ENCODE peak calls at places on chromosomes 12 and 14, in four cellular contexts. U, A, L and K are unnamed samples.

GRCh38 chr12:51886021-51886710 is 1.7 kb upstream of the ANKRD33 start:
- DNase-seq in U (no peak), A (no peak), L (peak; percentile 94), K (no peak)

GRCh38 chr12:111451649-111452129 is 46.0 kb downstream of the SH2B3 start:
- DNase-seq in U (peak; percentile 9), A (peak; percentile 62), L (no peak), K (no peak)

GRCh38 chr14:99181246-99181645 is 90.8 kb downstream of the BCL11B start:
- DNase-seq in U (no peak), A (no peak), L (no peak), K (no peak)

GRCh38 chr12:30599631-30600030 is 96.0 kb downstream of the IPO8 start:
- DNase-seq in U (no peak), A (no peak), L (no peak), K (no peak)

GRCh38 chr12:88763536-88764100 is 183.3 kb upstream of the KITLG start:
- DNase-seq in U (no peak), A (no peak), L (no peak), K (no peak)

GRCh38 chr12:39003541-39004160 is 98.3 kb upstream of the CPNE8 start:
- DNase-seq in U (no peak), A (no peak), L (no peak), K (no peak)

GRCh38 chr14:37172024-37172869 is at the start of gene SLC25A21:
- DNase-seq in U (peak; percentile 77), A (no peak), L (no peak), K (no peak)

GRCh38 chr14:51004801-51005526 is 60.7 kb upstream of the PYGL start:
- DNase-seq in U (no peak), A (no peak), L (no peak), K (no peak)

GRCh38 chr14:77319416-77319815 is 1.3 kb downstream of the POMT2 start:
- DNase-seq in U (no peak), A (no peak), L (no peak), K (no peak)

GRCh38 chr12:5094550-5094949 is 50.9 kb downstream of the KCNA5 start:
- DNase-seq in U (no peak), A (no peak), L (no peak), K (no peak)

GRCh38 chr12:19547258-19547657 is 108.0 kb downstream of the AEBP2 start:
- DNase-seq in U (no peak), A (no peak), L (no peak), K (no peak)

GRCh38 chr14:20760950-20761349 is 7.3 kb upstream of the EDDM3B start:
- DNase-seq in U (no peak), A (no peak), L (no peak), K (no peak)

DNA sequence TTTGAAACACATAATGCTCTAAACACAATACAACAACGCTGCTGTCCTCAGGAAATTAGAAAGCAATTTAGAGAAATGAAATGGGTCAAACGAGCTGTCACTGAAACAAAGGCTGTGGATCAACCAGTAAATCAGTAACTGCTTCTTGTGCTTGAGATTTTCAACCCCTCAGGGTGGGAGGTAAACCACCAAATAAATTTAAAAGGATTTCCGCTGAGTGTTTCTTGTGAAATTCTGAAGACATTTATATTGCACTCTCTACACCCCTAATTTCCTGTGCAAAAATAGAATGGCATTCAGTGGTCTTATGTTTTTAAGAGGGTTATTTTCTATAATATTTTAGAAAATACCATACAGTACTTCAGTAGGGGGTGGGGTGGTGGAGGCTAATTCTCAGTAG is 657.2 kb upstream of the SEL1L start:
- DNase-seq in U (no peak), A (no peak), L (no peak), K (no peak)
- TF ChIP-seq POLR2AphosphoS5 in U (no peak), A (no peak), L (no peak), K (no peak)

GRCh38 chr14:89136587-89136986 is 280.4 kb downstream of the FOXN3 start:
- DNase-seq in U (no peak), A (no peak), L (no peak), K (no peak)
- TF ChIP-seq POLR2AphosphoS5 in U (no peak), A (no peak), L (no peak), K (no peak)

GRCh38 chr14:101076451-101077220 is 173.1 kb upstream of the RTL1 start:
- DNase-seq in U (peak; percentile 23), A (peak; percentile 30), L (no peak), K (no peak)
- TF ChIP-seq POLR2AphosphoS5 in U (no peak), A (no peak), L (no peak), K (no peak)

GRCh38 chr14:103772078-103772712 is 56.6 kb downstream of the ZFYVE21 start:
- DNase-seq in U (no peak), A (no peak), L (no peak), K (no peak)
- TF ChIP-seq POLR2AphosphoS5 in U (no peak), A (no peak), L (no peak), K (no peak)

GRCh38 chr12:49129332-49130150 is 1.7 kb downstream of the TUBA1B start:
- DNase-seq in U (no peak), A (no peak), L (no peak), K (no peak)

GRCh38 chr12:49131051-49131972 is at the start of gene TUBA1B:
- DNase-seq in U (peak; percentile 93), A (peak; percentile 98), L (peak; percentile 95), K (peak; percentile 73)

GRCh38 chr12:49130151-49131050 is 794 bp downstream of the TUBA1B start:
- DNase-seq in U (peak; percentile 95), A (peak; percentile 88), L (peak; percentile 90), K (peak; percentile 71)

GRCh38 chr12:49131973-49132461 is 822 bp upstream of the TUBA1B start:
- DNase-seq in U (no peak), A (no peak), L (no peak), K (no peak)

GRCh38 chr12:49126852-49127763 is 4.1 kb downstream of the TUBA1B start:
- DNase-seq in U (no peak), A (no peak), L (no peak), K (no peak)
- TF ChIP-seq POLR2AphosphoS5 in U (no peak), A (peak; percentile 74), L (peak; percentile 95), K (peak; percentile 93)

GRCh38 chr12:28578361-28578760 is 388.1 kb downstream of the CCDC91 start:
- DNase-seq in U (no peak), A (no peak), L (no peak), K (no peak)
- TF ChIP-seq POLR2AphosphoS5 in U (no peak), A (no peak), L (no peak), K (no peak)

GRCh38 chr12:48197549-48197966 is 5.5 kb downstream of the OR10AD1 start:
- DNase-seq in U (no peak), A (peak; percentile 41), L (no peak), K (no peak)

GRCh38 chr12:48198619-48198973 is 4.5 kb downstream of the OR10AD1 start:
- DNase-seq in U (peak; percentile 42), A (peak; percentile 50), L (no peak), K (peak; percentile 20)

GRCh38 chr12:48198985-48199384 is 4.1 kb downstream of the OR10AD1 start:
- DNase-seq in U (no peak), A (no peak), L (no peak), K (no peak)

GRCh38 chr12:48199784-48200198 is 3.3 kb downstream of the OR10AD1 start:
- DNase-seq in U (no peak), A (no peak), L (no peak), K (no peak)

GRCh38 chr12:48197967-48198618 is 5.0 kb downstream of the OR10AD1 start:
- DNase-seq in U (peak; percentile 98), A (peak; percentile 91), L (peak; percentile 86), K (peak; percentile 82)
- TF ChIP-seq POLR2AphosphoS5 in U (peak; percentile 99), A (peak; percentile 97), L (peak; percentile 96), K (peak; percentile 95)

DNA sequence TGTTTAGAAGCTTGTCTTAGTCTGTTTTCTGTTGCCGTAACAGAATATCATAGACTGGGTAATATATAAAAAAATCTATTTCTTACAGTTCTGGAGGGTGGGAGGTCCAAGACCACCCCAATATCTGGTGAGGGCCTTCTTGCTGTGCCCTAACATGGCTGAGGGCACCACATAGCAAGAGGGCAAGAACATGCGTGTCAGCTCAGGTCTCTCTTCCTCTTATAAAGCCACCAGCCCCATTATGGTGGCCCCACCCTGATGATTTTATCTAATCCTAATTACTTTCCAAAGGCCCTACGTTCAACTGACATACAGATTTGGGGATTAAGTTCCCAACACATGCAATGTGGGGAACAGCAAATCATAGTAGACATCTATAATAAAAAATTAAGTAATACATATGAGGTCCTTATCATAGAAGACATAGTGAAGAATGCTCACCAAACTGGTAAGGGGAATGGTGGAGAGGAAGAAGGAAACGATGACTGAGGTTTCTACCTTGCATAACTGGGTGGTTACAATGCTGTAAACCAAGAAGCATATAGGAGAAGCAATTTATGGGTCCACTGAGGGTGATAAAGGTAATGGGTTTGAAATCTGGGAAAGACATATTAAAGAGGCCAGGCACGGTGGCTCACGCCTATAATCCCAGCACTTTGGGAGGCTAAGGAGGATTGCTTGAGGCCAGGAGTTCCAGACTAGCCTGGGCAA is 27.0 kb downstream of the BTBD7 start:
- DNase-seq in U (no peak), A (no peak), L (no peak), K (no peak)
- TF ChIP-seq POLR2AphosphoS5 in U (no peak), A (no peak), L (no peak), K (no peak)